ENCODE peak calls at places on chromosomes 2 and 18, in nine cellular contexts. L is stimulated activated CD4-positive, alpha-beta T cell treated with anti-CD3 and anti-CD28 coated beads, Interleukin-15, amount 100 ng/mL, for 24 hours; N is activated T-helper 9 cell treated with anti-CD3 and anti-CD28 coated beads, Interleukin-2, amount 50 U/mL, for 16 hours; O is NCI-H2081; S is M059J; P is ACHN; D is sigmoid colon; A is NCI-H1436; K is A549. F is an unnamed sample.

GRCh38 chr18:75809392-75809791 is 381.9 kb upstream of the SMIM21 start:
- DNase-seq in N (no peak), O (no peak), A (no peak), P (no peak), S (no peak), L (no peak), D (no peak), K (no peak), F (no peak)

GRCh38 chr2:57396364-57397098 is 650.1 kb upstream of the VRK2 start:
- DNase-seq in P (no peak), A (no peak), K (no peak), L (no peak), S (peak), D (peak), O (no peak), N (no peak), F (no peak)

GRCh38 chr2:52874706-52875105 is 892.9 kb upstream of the CHAC2 start:
- DNase-seq in P (no peak), D (no peak), O (no peak), A (no peak), K (no peak), S (peak), L (no peak), N (no peak), F (no peak)

GRCh38 chr2:235390108-235390815 is 103.6 kb upstream of the AGAP1 start:
- DNase-seq in O (no peak), S (peak), D (no peak), K (no peak), A (no peak), L (peak), P (no peak), N (no peak), F (no peak)

GRCh38 chr2:54457326-54458023 is 1.3 kb downstream of the SPTBN1 start:
- DNase-seq in O (peak), P (peak), D (peak), L (peak), K (peak), A (peak), S (peak), N (no peak), F (peak)

GRCh38 chr2:96847586-96847985 is 3.8 kb upstream of the ANKRD23 start:
- DNase-seq in D (no peak), L (no peak), K (no peak), S (no peak), N (no peak), P (no peak), A (no peak), O (no peak), F (no peak)

GRCh38 chr18:49250819-49251388 is 209.5 kb downstream of the DYM start:
- DNase-seq in S (peak), O (no peak), K (no peak), P (peak), L (no peak), D (no peak), A (peak), N (no peak), F (peak)

GRCh38 chr18:10045296-10045891 is 131.6 kb downstream of the VAPA start:
- DNase-seq in S (no peak), P (no peak), A (no peak), L (no peak), N (no peak), K (no peak), D (peak), O (no peak), F (no peak)

GRCh38 chr2:102103992-102104871 is 38.3 kb upstream of the IL1R1 start:
- DNase-seq in N (peak), A (no peak), S (peak), K (no peak), L (peak), D (peak), O (no peak), P (no peak), F (peak)

GRCh38 chr2:72159611-72160010 is 11.9 kb upstream of the CYP26B1 start:
- DNase-seq in O (no peak), L (no peak), A (no peak), K (no peak), D (no peak), S (no peak), N (no peak), P (no peak), F (no peak)

GRCh38 chr2:21033237-21034155 is 10.4 kb downstream of the APOB start:
- DNase-seq in N (no peak), L (no peak), P (no peak), K (no peak), S (no peak), O (no peak), A (no peak), D (no peak), F (no peak)

GRCh38 chr2:239494578-239494977 is 93.8 kb upstream of the HDAC4 start:
- DNase-seq in L (no peak), K (no peak), O (no peak), S (no peak), D (no peak), A (no peak), N (no peak), P (no peak), F (no peak)

GRCh38 chr2:96860065-96861029 is 2.5 kb upstream of the ANKRD39 start:
- DNase-seq in S (no peak), N (peak), P (no peak), K (no peak), D (peak), L (peak), O (no peak), A (no peak), F (no peak)

GRCh38 chr2:10120158-10120937 is 2.2 kb upstream of the RRM2 start:
- DNase-seq in O (peak), N (peak), L (peak), S (peak), P (peak), D (peak), K (peak), A (peak), F (peak)

GRCh38 chr2:15643209-15643500 is 51.5 kb downstream of the DDX1 start:
- DNase-seq in O (no peak), A (no peak), D (no peak), L (no peak), N (no peak), K (no peak), P (peak), S (no peak), F (no peak)

GRCh38 chr18:27049945-27050344 is 135.2 kb downstream of the CHST9 start:
- DNase-seq in L (no peak), S (no peak), D (no peak), N (no peak), O (no peak), A (no peak), P (no peak), K (no peak), F (no peak)

GRCh38 chr2:205451901-205452300 is 230.4 kb upstream of the NRP2 start:
- DNase-seq in O (no peak), L (no peak), D (no peak), K (no peak), S (no peak), P (no peak), N (no peak), A (no peak), F (no peak)

GRCh38 chr2:51706220-51706619 is 674.3 kb upstream of the NRXN1 start:
- DNase-seq in N (no peak), O (no peak), A (peak), P (no peak), D (no peak), K (no peak), L (no peak), S (no peak), F (no peak)

GRCh38 chr2:24461685-24462084 is 29.4 kb upstream of the NCOA1 start:
- DNase-seq in D (no peak), A (no peak), S (no peak), L (no peak), K (no peak), P (no peak), O (no peak), N (no peak), F (no peak)

F was measured in A673.